ENCODE peak calls at places on chromosomes 3 and 15, in nine cellular contexts. D, K, A, R, T, P, Z, H and X are unnamed samples.

GRCh38 chr3:28347374-28348285 is 891 bp upstream of the ZCWPW2 start:
- DNase-seq in H (no peak), T (no peak), P (peak), R (peak), D (no peak), K (no peak), A (no peak), Z (peak), X (no peak)

GRCh38 chr3:69439683-69440270 is 53.9 kb upstream of the FRMD4B start:
- DNase-seq in K (no peak), P (peak), H (no peak), A (no peak), D (no peak), T (no peak), Z (peak), R (peak), X (no peak)

GRCh38 chr3:43346990-43347749 is 60.8 kb downstream of the SNRK start:
- DNase-seq in T (no peak), H (no peak), A (no peak), P (no peak), Z (no peak), K (no peak), R (no peak), D (no peak), X (no peak)

GRCh38 chr15:57216288-57216687 is 160.0 kb upstream of the CGNL1 start:
- DNase-seq in R (peak), H (no peak), P (peak), D (no peak), K (no peak), T (no peak), Z (peak), A (no peak), X (no peak)

GRCh38 chr3:134035836-134036235 is 6.1 kb upstream of the SLCO2A1 start:
- DNase-seq in D (no peak), R (no peak), A (no peak), K (no peak), T (no peak), P (no peak), Z (peak), H (no peak), X (no peak)

GRCh38 chr3:87359025-87359424 is 82.6 kb upstream of the POU1F1 start:
- DNase-seq in T (no peak), A (no peak), K (no peak), Z (no peak), D (no peak), P (no peak), H (no peak), R (no peak), X (no peak)

GRCh38 chr3:178320481-178321352 is 215.5 kb upstream of the KCNMB2 start:
- DNase-seq in T (no peak), D (no peak), R (peak), P (peak), H (no peak), Z (peak), A (no peak), K (no peak), X (peak)

GRCh38 chr3:156628095-156628690 is 46.2 kb upstream of the TIPARP start:
- DNase-seq in R (peak), P (no peak), K (no peak), D (no peak), H (no peak), A (no peak), Z (peak), T (no peak), X (no peak)

GRCh38 chr15:49876401-49877038 is 242.5 kb downstream of the ATP8B4 start:
- DNase-seq in Z (no peak), K (no peak), A (no peak), P (no peak), H (no peak), D (peak), R (peak), T (no peak), X (peak)

GRCh38 chr3:16945330-16945729 is 60.6 kb downstream of the PLCL2 start:
- DNase-seq in K (no peak), P (peak), T (no peak), Z (peak), H (no peak), D (no peak), A (no peak), R (peak), X (no peak)

GRCh38 chr3:184808021-184808420 is 3.9 kb upstream of the VPS8 start:
- DNase-seq in P (no peak), T (no peak), A (no peak), R (no peak), H (no peak), K (no peak), Z (no peak), D (no peak), X (no peak)

GRCh38 chr3:105829879-105830622 is 38.8 kb downstream of the CBLB start:
- DNase-seq in R (peak), D (no peak), Z (peak), A (no peak), K (no peak), P (peak), H (no peak), T (no peak), X (no peak)

GRCh38 chr3:173395412-173396181 is 1.9 kb upstream of the NLGN1 start:
- DNase-seq in A (no peak), P (peak), K (peak), R (peak), Z (peak), T (peak), D (peak), H (peak), X (peak)

GRCh38 chr3:66297260-66297863 is 76.6 kb downstream of the SLC25A26 start:
- DNase-seq in R (peak), D (no peak), Z (peak), H (no peak), P (peak), A (no peak), T (no peak), K (no peak), X (no peak)

GRCh38 chr3:181998828-181999227 is 287.1 kb downstream of the SOX2 start:
- DNase-seq in H (no peak), D (no peak), R (no peak), A (no peak), K (no peak), Z (no peak), T (no peak), P (no peak), X (no peak)